ENCODE peak calls at places on chromosomes 13 and 19, in four cellular contexts. One of them, this sample, is unnamed. For H3K4me1, the result is how much of the 10 kb centered on the place peaks cover.

GRCh38 chr19:7874080-7874856 is at the start of gene PRR36:
- DNase-seq in mesenchymal stem cell: peak
- DNase-seq in aorta: no peak
- DNase-seq in endodermal cell: peak
- DNase-seq in this sample: peak

GRCh38 chr13:31207630-31208549 is 8.1 kb downstream of the B3GLCT start:
- DNase-seq in aorta: no peak
- DNase-seq in endodermal cell: no peak
- DNase-seq in mesenchymal stem cell: no peak
- DNase-seq in this sample: peak

GRCh38 chr19:44575116-44575700 is 38.2 kb upstream of the IGSF23 start:
- DNase-seq in endodermal cell: peak
- DNase-seq in aorta: no peak
- DNase-seq in mesenchymal stem cell: no peak
- DNase-seq in this sample: no peak

GRCh38 chr13:103615778-103616177 is 549.6 kb upstream of the SLC10A2 start:
- DNase-seq in endodermal cell: no peak
- DNase-seq in mesenchymal stem cell: no peak
- DNase-seq in aorta: no peak
- DNase-seq in this sample: no peak

GRCh38 chr19:13963603-13964105 is 11.3 kb downstream of the DCAF15 start:
- DNase-seq in mesenchymal stem cell: no peak
- DNase-seq in aorta: no peak
- DNase-seq in endodermal cell: peak
- DNase-seq in this sample: no peak

GRCh38 chr13:50635504-50635903 is 208.0 kb downstream of the DLEU7 start:
- DNase-seq in mesenchymal stem cell: peak
- DNase-seq in aorta: no peak
- DNase-seq in endodermal cell: no peak
- DNase-seq in this sample: no peak

GRCh38 chr13:59960683-59961082 is 203.0 kb downstream of the DIAPH3 start:
- DNase-seq in endodermal cell: no peak
- DNase-seq in aorta: no peak
- DNase-seq in mesenchymal stem cell: no peak
- DNase-seq in this sample: no peak

GRCh38 chr13:44474122-44474910 is 100.7 kb downstream of the SERP2 start:
- DNase-seq in endodermal cell: no peak
- DNase-seq in mesenchymal stem cell: peak
- DNase-seq in aorta: no peak
- DNase-seq in this sample: peak

GRCh38 chr13:28699246-28699645 is 19.5 kb downstream of the SLC46A3 start:
- DNase-seq in mesenchymal stem cell: no peak
- DNase-seq in aorta: no peak
- DNase-seq in endodermal cell: no peak
- DNase-seq in this sample: no peak

GRCh38 chr13:26518433-26519084 is 38.9 kb upstream of the WASF3 start:
- DNase-seq in endodermal cell: peak
- DNase-seq in aorta: no peak
- DNase-seq in mesenchymal stem cell: no peak
- DNase-seq in this sample: no peak

GRCh38 chr19:15671891-15672579 is 852 bp upstream of the CYP4F12 start:
- DNase-seq in mesenchymal stem cell: no peak
- DNase-seq in endodermal cell: no peak
- DNase-seq in aorta: no peak
- DNase-seq in this sample: no peak

GRCh38 chr19:5149930-5150329 is 181.0 kb downstream of the KDM4B start:
- DNase-seq in mesenchymal stem cell: no peak
- DNase-seq in aorta: no peak
- DNase-seq in endodermal cell: no peak
- DNase-seq in this sample: no peak

GRCh38 chr13:114074671-114075315 is 57.6 kb downstream of the RASA3 start:
- DNase-seq in mesenchymal stem cell: no peak
- DNase-seq in endodermal cell: no peak
- DNase-seq in aorta: peak
- DNase-seq in this sample: no peak

GRCh38 chr19:43726736-43727592 is 11.1 kb downstream of the IRGC start:
- DNase-seq in mesenchymal stem cell: no peak
- DNase-seq in aorta: no peak
- DNase-seq in endodermal cell: no peak
- DNase-seq in this sample: no peak

GRCh38 chr19:44611812-44612295 is 1.5 kb upstream of the IGSF23 start:
- DNase-seq in aorta: no peak
- DNase-seq in endodermal cell: no peak
- DNase-seq in mesenchymal stem cell: no peak
- DNase-seq in this sample: no peak

GRCh38 chr19:15101479-15102082 is 5.6 kb upstream of the SYDE1 start:
- DNase-seq in aorta: no peak
- DNase-seq in mesenchymal stem cell: peak
- DNase-seq in endodermal cell: peak
- DNase-seq in this sample: peak

GRCh38 chr13:77918391-77919261 is at the start of gene EDNRB:
- DNase-seq in endodermal cell: peak
- DNase-seq in mesenchymal stem cell: peak
- DNase-seq in aorta: peak
- DNase-seq in this sample: peak

GRCh38 chr13:81017525-81018152 is 676.7 kb upstream of the SPRY2 start:
- DNase-seq in endodermal cell: no peak
- DNase-seq in mesenchymal stem cell: peak
- DNase-seq in aorta: no peak
- DNase-seq in this sample: peak

GRCh38 chr19:18017275-18018083 is 9.5 kb downstream of the ARRDC2 start:
- DNase-seq in aorta: peak
- DNase-seq in mesenchymal stem cell: no peak
- DNase-seq in endodermal cell: no peak
- DNase-seq in this sample: peak
- H3K4me1 ChIP-seq in aorta: under half
- H3K4me1 ChIP-seq in mesenchymal stem cell: under half
- H3K4me1 ChIP-seq in endodermal cell: under half
- H3K4me1 ChIP-seq in this sample: under half

GRCh38 chr13:112967666-112968379 is 1.2 kb upstream of the MCF2L start:
- DNase-seq in endodermal cell: no peak
- DNase-seq in aorta: no peak
- DNase-seq in mesenchymal stem cell: no peak
- DNase-seq in this sample: no peak

GRCh38 chr13:112970552-112971287 is 1.7 kb downstream of the MCF2L start:
- DNase-seq in endodermal cell: no peak
- DNase-seq in mesenchymal stem cell: no peak
- DNase-seq in aorta: no peak
- DNase-seq in this sample: no peak

GRCh38 chr13:112968380-112968909 is 569 bp upstream of the MCF2L start:
- DNase-seq in mesenchymal stem cell: no peak
- DNase-seq in aorta: no peak
- DNase-seq in endodermal cell: peak
- DNase-seq in this sample: no peak

GRCh38 chr13:112969692-112970338 is 801 bp downstream of the MCF2L start:
- DNase-seq in mesenchymal stem cell: no peak
- DNase-seq in aorta: no peak
- DNase-seq in endodermal cell: no peak
- DNase-seq in this sample: no peak

GRCh38 chr13:112968910-112969691 is at the start of gene MCF2L:
- DNase-seq in aorta: no peak
- DNase-seq in mesenchymal stem cell: peak
- DNase-seq in endodermal cell: peak
- DNase-seq in this sample: peak
- H3K27ac ChIP-seq in aorta: no peak
- H3K27ac ChIP-seq in mesenchymal stem cell: no peak
- H3K27ac ChIP-seq in endodermal cell: no peak
- H3K27ac ChIP-seq in this sample: no peak

GRCh38 chr19:2184422-2185012 is 20.8 kb downstream of the DOT1L start:
- DNase-seq in endodermal cell: no peak
- DNase-seq in mesenchymal stem cell: no peak
- DNase-seq in aorta: no peak
- DNase-seq in this sample: no peak
- H3K4me1 ChIP-seq in endodermal cell: under half
- H3K4me1 ChIP-seq in mesenchymal stem cell: half or more
- H3K4me1 ChIP-seq in aorta: under half
- H3K4me1 ChIP-seq in this sample: under half

GRCh38 chr19:3610745-3611717 is 4.4 kb upstream of the TBXA2R start:
- DNase-seq in endodermal cell: no peak
- DNase-seq in aorta: peak
- DNase-seq in mesenchymal stem cell: no peak
- DNase-seq in this sample: no peak

GRCh38 chr19:3608079-3608641 is 1.5 kb upstream of the TBXA2R start:
- DNase-seq in mesenchymal stem cell: no peak
- DNase-seq in endodermal cell: no peak
- DNase-seq in aorta: no peak
- DNase-seq in this sample: no peak

GRCh38 chr19:3608750-3609322 is 2.2 kb upstream of the TBXA2R start:
- DNase-seq in mesenchymal stem cell: no peak
- DNase-seq in aorta: no peak
- DNase-seq in endodermal cell: no peak
- DNase-seq in this sample: peak

GRCh38 chr19:3611841-3612240 is 5.2 kb upstream of the TBXA2R start:
- DNase-seq in mesenchymal stem cell: no peak
- DNase-seq in aorta: peak
- DNase-seq in endodermal cell: no peak
- DNase-seq in this sample: no peak

GRCh38 chr19:3609779-3610719 is 3.4 kb upstream of the TBXA2R start:
- DNase-seq in mesenchymal stem cell: no peak
- DNase-seq in aorta: peak
- DNase-seq in endodermal cell: no peak
- DNase-seq in this sample: peak
- H3K27ac ChIP-seq in mesenchymal stem cell: no peak
- H3K27ac ChIP-seq in aorta: peak
- H3K27ac ChIP-seq in endodermal cell: no peak
- H3K27ac ChIP-seq in this sample: peak

GRCh38 chr13:110574161-110574560 is 12.6 kb upstream of the RAB20 start:
- DNase-seq in aorta: peak
- DNase-seq in mesenchymal stem cell: no peak
- DNase-seq in endodermal cell: peak
- DNase-seq in this sample: no peak

GRCh38 chr13:110576736-110577476 is 15.4 kb upstream of the RAB20 start:
- DNase-seq in aorta: no peak
- DNase-seq in endodermal cell: peak
- DNase-seq in mesenchymal stem cell: no peak
- DNase-seq in this sample: no peak

GRCh38 chr13:110576070-110576394 is 14.5 kb upstream of the RAB20 start:
- DNase-seq in endodermal cell: no peak
- DNase-seq in mesenchymal stem cell: no peak
- DNase-seq in aorta: no peak
- DNase-seq in this sample: no peak

GRCh38 chr13:110572778-110573118 is 11.2 kb upstream of the RAB20 start:
- DNase-seq in mesenchymal stem cell: no peak
- DNase-seq in aorta: no peak
- DNase-seq in endodermal cell: no peak
- DNase-seq in this sample: no peak

GRCh38 chr13:110575322-110576069 is 14.0 kb upstream of the RAB20 start:
- DNase-seq in aorta: peak
- DNase-seq in mesenchymal stem cell: peak
- DNase-seq in endodermal cell: peak
- DNase-seq in this sample: no peak
- H3K4me1 ChIP-seq in aorta: under half
- H3K4me1 ChIP-seq in mesenchymal stem cell: under half
- H3K4me1 ChIP-seq in endodermal cell: under half
- H3K4me1 ChIP-seq in this sample: under half

This sample was measured in A673.